ENCODE peak calls at places on chromosomes 1 and 21, in six cellular contexts. M, E, C, P, J and W are unnamed samples.

GRCh38 chr1:36443297-36443696 is 7.0 kb downstream of the OSCP1 start:
- DNase-seq in M (no peak), E (no peak), C (no peak), P (no peak), J (no peak), W (no peak)

GRCh38 chr1:46489169-46489637 is 433 bp upstream of the DMBX1 start:
- DNase-seq in M (no peak), E (no peak), C (no peak), P (no peak), J (no peak), W (no peak)

GRCh38 chr1:235642021-235642942 is 7.3 kb downstream of the GNG4 start:
- DNase-seq in M (peak; percentile 62), E (no peak), C (peak; percentile 42), P (peak; percentile 67), J (peak; percentile 66), W (no peak)

GRCh38 chr1:115428676-115429075 is 90.6 kb upstream of the NGF start:
- DNase-seq in M (no peak), E (no peak), C (no peak), P (no peak), J (peak; percentile 65), W (no peak)

GRCh38 chr1:235012436-235013210 is 116.0 kb downstream of the TOMM20 start:
- DNase-seq in M (peak; percentile 53), E (no peak), C (no peak), P (no peak), J (no peak), W (no peak)

GRCh38 chr1:39996396-39997004 is 41.6 kb downstream of the MFSD2A start:
- DNase-seq in M (no peak), E (no peak), C (no peak), P (peak; percentile 45), J (no peak), W (no peak)

GRCh38 chr1:27521336-27522147 is 31.6 kb upstream of the WASF2 start:
- DNase-seq in M (peak; percentile 48), E (no peak), C (no peak), P (no peak), J (no peak), W (no peak)

GRCh38 chr1:234212764-234213406 is 160.4 kb upstream of the COA6 start:
- DNase-seq in M (peak; percentile 12), E (no peak), C (peak; percentile 15), P (peak; percentile 26), J (peak; percentile 25), W (peak; percentile 23)

GRCh38 chr1:204873714-204874113 is 3.1 kb downstream of the NFASC start:
- DNase-seq in M (no peak), E (no peak), C (no peak), P (no peak), J (no peak), W (no peak)

GRCh38 chr1:111570781-111571181 is 48.8 kb upstream of the RAP1A start:
- DNase-seq in M (no peak), E (no peak), C (no peak), P (peak; percentile 35), J (peak; percentile 20), W (no peak)
- TF ChIP-seq CTCF in M (peak; percentile 19), E (peak; percentile 33), C (peak; percentile 30), P (peak; percentile 21), J (peak; percentile 32), W (peak; percentile 33)

GRCh38 chr21:38898422-38899098 is 92.8 kb downstream of the ETS2 start:
- DNase-seq in M (peak; percentile 32), E (no peak), C (no peak), P (no peak), J (no peak), W (no peak)
- H3K4me3 ChIP-seq in M (no peak overlapping the region), E (no peak overlapping the region), C (no peak overlapping the region), P (no peak overlapping the region), J (no peak overlapping the region), W (no peak overlapping the region)

GRCh38 chr1:102032534-102032933 is 35.8 kb upstream of the OLFM3 start:
- DNase-seq in M (no peak), E (no peak), C (no peak), P (no peak), J (no peak), W (no peak)
- TF ChIP-seq CTCF in M (no peak), E (no peak), C (no peak), P (no peak), J (no peak), W (no peak)

DNA sequence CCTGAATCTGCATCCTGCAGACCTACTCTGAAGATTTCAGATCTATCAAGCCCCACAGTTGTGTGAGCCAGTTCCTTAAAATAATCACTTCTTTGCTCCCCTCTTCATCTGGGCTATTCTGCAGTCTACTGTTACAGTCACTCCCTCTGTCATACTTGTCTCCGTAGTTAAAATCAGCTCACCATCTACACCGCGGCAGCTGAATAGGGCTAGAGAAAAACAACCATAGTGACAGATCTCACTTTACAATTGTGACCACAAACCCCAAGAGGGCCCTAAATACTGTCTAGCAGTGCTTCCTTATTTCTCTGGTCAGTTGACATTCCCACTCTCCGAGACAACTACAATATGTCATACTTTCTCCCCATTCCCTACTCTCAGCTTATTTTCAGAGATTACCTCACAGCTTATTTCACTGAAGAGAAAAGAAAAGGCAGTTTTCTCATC is 12.9 kb downstream of the DESI2 start:
- DNase-seq in M (no peak), E (no peak), C (no peak), P (peak; percentile 45), J (peak; percentile 67), W (no peak)
- H3K4me3 ChIP-seq in M (no peak overlapping the region), E (no peak overlapping the region), C (no peak overlapping the region), P (no peak overlapping the region), J (no peak overlapping the region), W (no peak overlapping the region)

GRCh38 chr21:29125199-29125598 is 5.2 kb upstream of the MAP3K7CL start:
- DNase-seq in M (no peak), E (no peak), C (no peak), P (no peak), J (no peak), W (no peak)
- TF ChIP-seq CTCF in M (no peak), E (no peak), C (no peak), P (no peak), J (no peak), W (no peak)

GRCh38 chr1:31936278-31936965 is 1.7 kb downstream of the PTP4A2 start:
- DNase-seq in M (no peak), E (no peak), C (no peak), P (peak; percentile 37), J (peak; percentile 32), W (no peak)
- H3K4me3 ChIP-seq in M (peak overlapping the region; percentile 73), E (peak overlapping the region; percentile 62), C (peak overlapping the region; percentile 85), P (peak overlapping the region; percentile 66), J (peak overlapping the region; percentile 79), W (peak overlapping the region; percentile 72)

GRCh38 chr21:45074818-45075605 is 632 bp downstream of the ADARB1 start:
- DNase-seq in M (peak; percentile 38), E (peak; percentile 70), C (no peak), P (no peak), J (no peak), W (no peak)
- TF ChIP-seq CTCF in M (no peak), E (no peak), C (no peak), P (no peak), J (no peak), W (no peak)

GRCh38 chr1:118507391-118507790 is 322.4 kb upstream of the SPAG17 start:
- DNase-seq in M (no peak), E (no peak), C (no peak), P (no peak), J (no peak), W (no peak)
- H3K4me3 ChIP-seq in M (no peak overlapping the region), E (no peak overlapping the region), C (no peak overlapping the region), P (no peak overlapping the region), J (no peak overlapping the region), W (no peak overlapping the region)